ENCODE peak calls at places on chromosomes 11 and 22, in five cellular contexts. K, T, Z, I and C are unnamed samples.

GRCh38 chr11:6598555-6598954 is 4.9 kb downstream of the RRP8 start:
- DNase-seq in K (no peak), T (no peak), Z (no peak), I (no peak), C (no peak)

GRCh38 chr22:27641049-27641790 is 160.3 kb downstream of the MN1 start:
- DNase-seq in K (no peak), T (no peak), Z (no peak), I (no peak), C (no peak)

GRCh38 chr22:45579306-45579705 is 76.6 kb downstream of the FBLN1 start:
- DNase-seq in K (no peak), T (no peak), Z (no peak), I (no peak), C (no peak)

GRCh38 chr11:110287537-110287936 is 8.9 kb downstream of the RDX start:
- DNase-seq in K (no peak), T (no peak), Z (no peak), I (no peak), C (peak; percentile 31)

GRCh38 chr11:8338138-8338537 is 74.5 kb upstream of the LMO1 start:
- DNase-seq in K (peak; percentile 62), T (no peak), Z (peak; percentile 46), I (peak; percentile 17), C (no peak)

GRCh38 chr22:40289991-40290459 is 56.3 kb upstream of the ADSL start:
- DNase-seq in K (no peak), T (no peak), Z (no peak), I (no peak), C (no peak)

GRCh38 chr11:111170761-111171379 is 74.7 kb upstream of the POU2AF2 start:
- DNase-seq in K (no peak), T (no peak), Z (no peak), I (no peak), C (no peak)

GRCh38 chr11:1198766-1199688 is 23.8 kb upstream of the MUC5B start:
- DNase-seq in K (peak; percentile 14), T (no peak), Z (no peak), I (no peak), C (no peak)

GRCh38 chr11:19738124-19738523 is 25.5 kb downstream of the NAV2 start:
- DNase-seq in K (no peak), T (no peak), Z (no peak), I (no peak), C (no peak)

GRCh38 chr22:33328789-33329296 is 270.7 kb upstream of the SYN3 start:
- DNase-seq in K (no peak), T (no peak), Z (no peak), I (no peak), C (no peak)

GRCh38 chr22:39703890-39704658 is 133.5 kb downstream of the CACNA1I start:
- DNase-seq in K (no peak), T (peak; percentile 14), Z (no peak), I (peak; percentile 35), C (no peak)

GRCh38 chr11:1546536-1547466 is 25.3 kb downstream of the DUSP8 start:
- DNase-seq in K (peak; percentile 90), T (no peak), Z (peak; percentile 60), I (peak; percentile 54), C (peak; percentile 33)

GRCh38 chr22:29799217-29799680 is 32.1 kb downstream of the UQCR10 start:
- DNase-seq in K (peak; percentile 26), T (no peak), Z (peak; percentile 92), I (no peak), C (no peak)

GRCh38 chr11:46200537-46201281 is 76.8 kb upstream of the CREB3L1 start:
- DNase-seq in K (no peak), T (no peak), Z (peak; percentile 61), I (no peak), C (no peak)

GRCh38 chr11:63993983-63994382 is 7.7 kb downstream of the OTUB1 start:
- DNase-seq in K (no peak), T (no peak), Z (no peak), I (no peak), C (no peak)

GRCh38 chr22:22770280-22770871 is 117.2 kb upstream of the IGLL5 start:
- DNase-seq in K (no peak), T (no peak), Z (peak; percentile 64), I (peak; percentile 13), C (no peak)

GRCh38 chr11:103624708-103625623 is 411.5 kb upstream of the DDI1 start:
- DNase-seq in K (no peak), T (no peak), Z (peak; percentile 96), I (no peak), C (no peak)